ENCODE peak calls at places on chromosomes 2 and 18, in five cellular contexts. S is fibroblast of lung; J is NCI-H1092; Q is iris pigment epithelial cell; W is CD8-positive, alpha-beta memory T cell. V is an unnamed sample.

GRCh38 chr2:28438532-28439063 is 45.9 kb downstream of the FOSL2 start:
- DNase-seq in W (no peak), Q (no peak), S (no peak), J (no peak), V (no peak)

GRCh38 chr2:241952816-241953215 is 83.3 kb downstream of the RTP5 start:
- DNase-seq in Q (no peak), S (no peak), W (no peak), J (no peak), V (no peak)

GRCh38 chr2:46837112-46837454 is 78.5 kb downstream of the MCFD2 start:
- DNase-seq in W (no peak), S (no peak), J (no peak), Q (no peak), V (no peak)

GRCh38 chr2:176491172-176491904 is 222.1 kb downstream of the MTX2 start:
- DNase-seq in W (no peak), J (no peak), Q (peak), S (peak), V (no peak)

GRCh38 chr2:147989809-147990403 is 30.6 kb downstream of the ORC4 start:
- DNase-seq in S (peak), W (no peak), Q (peak), J (peak), V (no peak)

GRCh38 chr2:20796374-20796791 is 26.5 kb downstream of the LDAH start:
- DNase-seq in S (peak), Q (peak), W (no peak), J (no peak), V (no peak)

GRCh38 chr2:148979164-148979918 is 59.2 kb upstream of the LYPD6B start:
- DNase-seq in S (no peak), Q (no peak), W (no peak), J (no peak), V (no peak)

GRCh38 chr2:105746177-105747080 is 1.7 kb downstream of the NCK2 start:
- DNase-seq in J (no peak), W (peak), Q (no peak), S (no peak), V (peak)

GRCh38 chr2:126145752-126146151 is 510.2 kb upstream of the GYPC start:
- DNase-seq in Q (no peak), S (no peak), W (no peak), J (no peak), V (no peak)

GRCh38 chr2:231330311-231330710 is 65.2 kb upstream of the B3GNT7 start:
- DNase-seq in Q (no peak), S (no peak), W (no peak), J (no peak), V (no peak)

GRCh38 chr18:58042826-58043362 is 1.1 kb upstream of the NEDD4L start:
- DNase-seq in Q (no peak), W (no peak), S (no peak), J (no peak), V (peak)

GRCh38 chr2:230234845-230235244 is 9.3 kb downstream of the SP140 start:
- DNase-seq in J (no peak), S (no peak), Q (peak), W (no peak), V (no peak)

GRCh38 chr2:119753041-119753929 is 6.4 kb upstream of the PTPN4 start:
- DNase-seq in W (no peak), Q (peak), S (peak), J (no peak), V (peak)

GRCh38 chr2:158359846-158360245 is 96.7 kb downstream of the CCDC148 start:
- DNase-seq in J (no peak), S (no peak), Q (peak), W (no peak), V (no peak)

GRCh38 chr2:113873867-113874266 is 16.0 kb upstream of the ACTR3 start:
- DNase-seq in Q (no peak), W (no peak), J (no peak), S (no peak), V (no peak)

GRCh38 chr18:63725682-63726480 is 23.1 kb downstream of the SERPINB11 start:
- DNase-seq in S (no peak), J (peak), W (no peak), Q (no peak), V (no peak)

GRCh38 chr2:129645335-129645734 is 334.1 kb upstream of the RAB6C start:
- DNase-seq in W (no peak), Q (no peak), S (no peak), J (no peak), V (no peak)

GRCh38 chr2:142877265-142877756 is at the start of gene KYNU:
- DNase-seq in S (peak), W (no peak), Q (peak), J (no peak), V (no peak)

GRCh38 chr2:26590439-26590838 is 50.7 kb downstream of the CIB4 start:
- DNase-seq in Q (no peak), W (no peak), J (no peak), S (no peak), V (no peak)

GRCh38 chr2:171522804-171523338 is 597 bp downstream of the CYBRD1 start:
- DNase-seq in W (no peak), S (no peak), J (no peak), Q (peak), V (no peak)

GRCh38 chr2:133817680-133818566 is 249.7 kb upstream of the NCKAP5 start:
- DNase-seq in Q (peak), W (no peak), S (peak), J (no peak), V (no peak)

GRCh38 chr18:62170857-62171256 is 16.0 kb downstream of the PIGN start:
- DNase-seq in S (no peak), W (no peak), Q (no peak), J (no peak), V (no peak)

GRCh38 chr18:34299828-34300227 is 75.1 kb upstream of the NOL4 start:
- DNase-seq in Q (no peak), S (no peak), J (no peak), W (no peak), V (no peak)

GRCh38 chr2:121210691-121211090 is 74.3 kb downstream of the TFCP2L1 start:
- DNase-seq in J (no peak), Q (no peak), S (no peak), W (no peak), V (no peak)

GRCh38 chr2:207296265-207296948 is 130.7 kb upstream of the KLF7 start:
- DNase-seq in Q (no peak), J (no peak), W (no peak), S (peak), V (no peak)

GRCh38 chr18:23992119-23992940 is 22.2 kb upstream of the TTC39C start:
- DNase-seq in J (no peak), W (peak), S (peak), Q (no peak), V (peak)

GRCh38 chr18:41948544-41949110 is 6.4 kb upstream of the PIK3C3 start:
- DNase-seq in J (no peak), W (no peak), S (no peak), Q (no peak), V (no peak)

GRCh38 chr2:11583840-11584529 is 50.1 kb downstream of the GREB1 start:
- DNase-seq in Q (peak), W (peak), S (peak), J (peak), V (peak)

GRCh38 chr2:73588177-73588576 is 54.0 kb downstream of the NAT8 start:
- DNase-seq in W (no peak), J (peak), Q (no peak), S (no peak), V (no peak)

GRCh38 chr2:152600698-152601097 is 116.6 kb downstream of the PRPF40A start:
- DNase-seq in W (no peak), J (no peak), Q (peak), S (peak), V (no peak)

GRCh38 chr2:114684404-114684803 is 242.0 kb downstream of the DPP10 start:
- DNase-seq in J (no peak), S (no peak), Q (no peak), W (no peak), V (no peak)

GRCh38 chr2:162233197-162233596 is 10.0 kb downstream of the FAP start:
- DNase-seq in J (no peak), W (no peak), S (peak), Q (peak), V (no peak)

GRCh38 chr2:71751590-71751989 is 298.2 kb downstream of the DYSF start:
- DNase-seq in J (no peak), W (no peak), S (no peak), Q (no peak), V (no peak)

GRCh38 chr2:61135510-61135909 is 26.5 kb upstream of the C2orf74 start:
- DNase-seq in Q (peak), S (peak), W (no peak), J (no peak), V (no peak)

GRCh38 chr2:102193074-102193473 is 6.3 kb downstream of the IL1RL2 start:
- DNase-seq in S (no peak), W (no peak), Q (peak), J (no peak), V (no peak)

GRCh38 chr2:142596334-142597088 is 281.0 kb upstream of the KYNU start:
- DNase-seq in Q (peak), J (no peak), S (peak), W (no peak), V (no peak)

GRCh38 chr2:209600257-209601180 is 171.1 kb upstream of the UNC80 start:
- DNase-seq in W (no peak), Q (no peak), S (no peak), J (no peak), V (no peak)

V was measured in T-cell.